ENCODE peak calls at places on chromosomes 16 and 17, in five cellular contexts. One of them, this sample, is unnamed.

GRCh38 chr17:19346351-19347255 is 15.9 kb downstream of the B9D1 start:
- DNase-seq in AG09319: peak; percentile 44
- DNase-seq in Calu3: no peak
- DNase-seq in NB4: peak; percentile 92
- DNase-seq in progenitor cell of endocrine pancreas: no peak
- DNase-seq in this sample: peak; percentile 69

GRCh38 chr16:71626858-71627213 is 852 bp downstream of the MARVELD3 start:
- DNase-seq in AG09319: no peak
- DNase-seq in Calu3: peak; percentile 79
- DNase-seq in NB4: no peak
- DNase-seq in progenitor cell of endocrine pancreas: peak; percentile 41
- DNase-seq in this sample: no peak

GRCh38 chr16:1288813-1289479 is 20.5 kb upstream of the UBE2I start:
- DNase-seq in AG09319: no peak
- DNase-seq in Calu3: no peak
- DNase-seq in NB4: no peak
- DNase-seq in progenitor cell of endocrine pancreas: no peak
- DNase-seq in this sample: no peak

GRCh38 chr16:19785512-19786130 is 67.5 kb downstream of the IQCK start:
- DNase-seq in AG09319: no peak
- DNase-seq in Calu3: no peak
- DNase-seq in NB4: no peak
- DNase-seq in progenitor cell of endocrine pancreas: no peak
- DNase-seq in this sample: no peak

GRCh38 chr17:82213251-82214011 is 789 bp upstream of the CCDC57 start:
- DNase-seq in AG09319: no peak
- DNase-seq in Calu3: no peak
- DNase-seq in NB4: peak; percentile 74
- DNase-seq in progenitor cell of endocrine pancreas: no peak
- DNase-seq in this sample: no peak

GRCh38 chr16:24737391-24737871 is 8.0 kb downstream of the TNRC6A start:
- DNase-seq in AG09319: peak; percentile 14
- DNase-seq in Calu3: no peak
- DNase-seq in NB4: no peak
- DNase-seq in progenitor cell of endocrine pancreas: no peak
- DNase-seq in this sample: peak; percentile 12

GRCh38 chr17:62892870-62893338 is 73.1 kb upstream of the TANC2 start:
- DNase-seq in AG09319: no peak
- DNase-seq in Calu3: peak; percentile 54
- DNase-seq in NB4: peak; percentile 92
- DNase-seq in progenitor cell of endocrine pancreas: no peak
- DNase-seq in this sample: peak; percentile 33

GRCh38 chr16:66052745-66053144 is 313.7 kb upstream of the CDH5 start:
- DNase-seq in AG09319: no peak
- DNase-seq in Calu3: no peak
- DNase-seq in NB4: no peak
- DNase-seq in progenitor cell of endocrine pancreas: no peak
- DNase-seq in this sample: no peak

GRCh38 chr17:79976451-79976850 is 59.2 kb downstream of the TBC1D16 start:
- DNase-seq in AG09319: no peak
- DNase-seq in Calu3: no peak
- DNase-seq in NB4: no peak
- DNase-seq in progenitor cell of endocrine pancreas: no peak
- DNase-seq in this sample: no peak

GRCh38 chr16:12426122-12426521 is 377.6 kb downstream of the CPPED1 start:
- DNase-seq in AG09319: no peak
- DNase-seq in Calu3: no peak
- DNase-seq in NB4: no peak
- DNase-seq in progenitor cell of endocrine pancreas: no peak
- DNase-seq in this sample: no peak

GRCh38 chr16:82995927-82996441 is 369.2 kb downstream of the CDH13 start:
- DNase-seq in AG09319: peak; percentile 44
- DNase-seq in Calu3: no peak
- DNase-seq in NB4: peak; percentile 21
- DNase-seq in progenitor cell of endocrine pancreas: no peak
- DNase-seq in this sample: peak; percentile 49

GRCh38 chr17:65228734-65229390 is 91.7 kb downstream of the RGS9 start:
- DNase-seq in AG09319: no peak
- DNase-seq in Calu3: no peak
- DNase-seq in NB4: peak; percentile 90
- DNase-seq in progenitor cell of endocrine pancreas: no peak
- DNase-seq in this sample: peak; percentile 88

GRCh38 chr16:19127205-19127604 is 13.4 kb downstream of the ITPRIPL2 start:
- DNase-seq in AG09319: no peak
- DNase-seq in Calu3: no peak
- DNase-seq in NB4: no peak
- DNase-seq in progenitor cell of endocrine pancreas: no peak
- DNase-seq in this sample: no peak

GRCh38 chr16:49556252-49557069 is 182.9 kb downstream of the C16orf78 start:
- DNase-seq in AG09319: no peak
- DNase-seq in Calu3: no peak
- DNase-seq in NB4: peak; percentile 40
- DNase-seq in progenitor cell of endocrine pancreas: peak; percentile 25
- DNase-seq in this sample: no peak

GRCh38 chr16:85395913-85396878 is 216.9 kb upstream of the GSE1 start:
- DNase-seq in AG09319: no peak
- DNase-seq in Calu3: no peak
- DNase-seq in NB4: peak; percentile 57
- DNase-seq in progenitor cell of endocrine pancreas: no peak
- DNase-seq in this sample: no peak

GRCh38 chr17:67171560-67171959 is 73.4 kb downstream of the HELZ start:
- DNase-seq in AG09319: no peak
- DNase-seq in Calu3: no peak
- DNase-seq in NB4: no peak
- DNase-seq in progenitor cell of endocrine pancreas: no peak
- DNase-seq in this sample: no peak

GRCh38 chr17:82458885-82459424 is 414 bp downstream of the NARF start:
- DNase-seq in AG09319: no peak
- DNase-seq in Calu3: no peak
- DNase-seq in NB4: peak; percentile 59
- DNase-seq in progenitor cell of endocrine pancreas: no peak
- DNase-seq in this sample: no peak

GRCh38 chr17:1029912-1030656 is 33.2 kb downstream of the TIMM22 start:
- DNase-seq in AG09319: no peak
- DNase-seq in Calu3: no peak
- DNase-seq in NB4: no peak
- DNase-seq in progenitor cell of endocrine pancreas: no peak
- DNase-seq in this sample: no peak

GRCh38 chr16:22300427-22301071 is 3.3 kb downstream of the POLR3E start:
- DNase-seq in AG09319: no peak
- DNase-seq in Calu3: peak; percentile 66
- DNase-seq in NB4: peak; percentile 65
- DNase-seq in progenitor cell of endocrine pancreas: no peak
- DNase-seq in this sample: no peak

GRCh38 chr17:78767806-78768205 is 14.3 kb downstream of the CYTH1 start:
- DNase-seq in AG09319: no peak
- DNase-seq in Calu3: no peak
- DNase-seq in NB4: no peak
- DNase-seq in progenitor cell of endocrine pancreas: no peak
- DNase-seq in this sample: no peak

GRCh38 chr16:67672739-67673662 is 6.4 kb downstream of the C16orf86 start:
- DNase-seq in AG09319: peak; percentile 15
- DNase-seq in Calu3: peak; percentile 71
- DNase-seq in NB4: peak; percentile 75
- DNase-seq in progenitor cell of endocrine pancreas: no peak
- DNase-seq in this sample: no peak

DNA sequence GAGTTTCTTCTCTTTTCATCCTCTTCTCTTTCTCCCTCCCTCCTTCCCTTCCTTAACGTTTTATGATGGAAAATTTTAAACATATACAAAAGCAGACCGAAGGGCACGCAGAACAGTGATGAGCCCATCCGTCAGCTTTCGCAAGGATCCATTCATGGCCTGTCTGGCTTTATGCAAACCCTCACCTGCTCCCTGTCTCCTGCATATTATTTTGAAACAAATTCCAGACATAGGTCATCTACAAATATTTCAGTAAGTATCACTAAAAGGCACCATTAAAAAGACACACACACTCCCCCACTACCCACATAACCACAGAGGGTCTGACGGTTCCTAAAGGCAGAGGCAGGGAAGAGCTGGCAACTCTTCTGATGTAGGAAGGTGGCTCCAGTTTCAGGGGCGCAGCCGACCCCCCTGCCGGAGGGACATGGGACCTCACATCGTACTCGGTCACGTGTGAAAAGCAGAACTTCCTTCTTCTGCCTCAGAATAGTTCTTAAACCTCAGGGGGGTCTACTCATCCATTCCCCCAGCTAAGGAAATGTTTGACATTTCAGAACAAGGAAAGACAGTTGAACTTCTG is 235.1 kb downstream of the NTN1 start:
- DNase-seq in AG09319: no peak
- DNase-seq in Calu3: no peak
- DNase-seq in NB4: peak; percentile 72
- DNase-seq in progenitor cell of endocrine pancreas: no peak
- DNase-seq in this sample: no peak
- TF ChIP-seq CTCF in AG09319: no peak
- TF ChIP-seq CTCF in Calu3: no peak
- TF ChIP-seq CTCF in NB4: peak; percentile 16
- TF ChIP-seq CTCF in progenitor cell of endocrine pancreas: no peak
- TF ChIP-seq CTCF in this sample: no peak

GRCh38 chr17:81120149-81120484 is 45.2 kb upstream of the PVALEF start:
- DNase-seq in AG09319: no peak
- DNase-seq in Calu3: no peak
- DNase-seq in NB4: no peak
- DNase-seq in progenitor cell of endocrine pancreas: no peak
- DNase-seq in this sample: no peak

GRCh38 chr17:81117672-81118198 is 47.6 kb upstream of the PVALEF start:
- DNase-seq in AG09319: no peak
- DNase-seq in Calu3: no peak
- DNase-seq in NB4: no peak
- DNase-seq in progenitor cell of endocrine pancreas: no peak
- DNase-seq in this sample: no peak

GRCh38 chr17:81118308-81119221 is 46.7 kb upstream of the PVALEF start:
- DNase-seq in AG09319: no peak
- DNase-seq in Calu3: no peak
- DNase-seq in NB4: no peak
- DNase-seq in progenitor cell of endocrine pancreas: no peak
- DNase-seq in this sample: no peak

GRCh38 chr17:81120695-81121621 is 44.3 kb upstream of the PVALEF start:
- DNase-seq in AG09319: no peak
- DNase-seq in Calu3: no peak
- DNase-seq in NB4: no peak
- DNase-seq in progenitor cell of endocrine pancreas: no peak
- DNase-seq in this sample: no peak

DNA sequence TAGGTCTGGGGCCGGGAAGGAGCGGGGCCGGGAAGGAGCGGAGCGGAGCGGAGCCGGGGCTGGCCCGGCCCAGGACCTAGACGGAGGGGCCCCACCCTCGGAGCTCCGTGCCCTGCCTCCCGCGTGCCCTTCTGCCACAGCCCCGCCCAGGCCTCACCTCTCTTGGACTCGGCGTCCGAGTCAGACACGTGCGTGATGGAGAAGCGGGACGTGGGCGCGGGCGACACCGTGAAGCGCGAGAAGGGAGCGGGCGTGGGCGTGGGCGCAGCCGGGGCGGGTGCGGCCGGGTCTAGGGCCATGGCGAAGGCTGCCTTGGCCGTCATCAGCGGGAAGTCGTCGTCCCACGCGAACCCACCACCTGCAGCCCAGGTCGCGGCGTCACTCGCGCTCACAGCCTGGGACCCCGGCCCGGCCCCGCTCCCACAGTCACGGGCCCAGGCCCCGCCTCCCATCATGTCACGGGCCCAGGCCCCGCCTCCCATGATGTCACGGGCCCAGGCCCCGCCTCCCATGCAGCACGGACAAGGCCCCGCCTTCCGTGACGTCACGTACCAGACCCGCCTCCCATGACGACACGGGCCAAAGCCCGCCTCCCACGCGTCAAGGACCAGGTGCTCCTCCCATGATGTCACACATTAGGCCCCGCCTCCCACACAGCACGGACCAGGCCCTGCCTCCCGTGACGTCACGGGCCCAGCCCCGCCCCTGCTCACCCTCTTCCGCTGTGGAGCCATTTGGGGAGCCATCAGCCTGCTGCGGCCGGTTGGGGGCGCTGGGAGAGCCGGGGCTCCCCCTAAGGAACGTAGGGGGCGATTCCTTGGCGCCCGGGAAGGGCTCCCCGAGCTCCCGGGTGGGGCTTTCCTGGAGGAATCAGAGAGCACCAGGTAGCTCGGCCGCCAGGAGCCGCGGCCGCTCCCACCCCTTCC is 45.8 kb upstream of the PVALEF start:
- DNase-seq in AG09319: peak; percentile 57
- DNase-seq in Calu3: peak; percentile 82
- DNase-seq in NB4: peak; percentile 58
- DNase-seq in progenitor cell of endocrine pancreas: peak; percentile 70
- DNase-seq in this sample: peak; percentile 17
- TF ChIP-seq CTCF in AG09319: no peak
- TF ChIP-seq CTCF in Calu3: no peak
- TF ChIP-seq CTCF in NB4: no peak
- TF ChIP-seq CTCF in progenitor cell of endocrine pancreas: no peak
- TF ChIP-seq CTCF in this sample: peak; percentile 35

GRCh38 chr16:75109732-75110243 is 6.8 kb downstream of the LDHD start:
- DNase-seq in AG09319: no peak
- DNase-seq in Calu3: peak; percentile 50
- DNase-seq in NB4: peak; percentile 90
- DNase-seq in progenitor cell of endocrine pancreas: no peak
- DNase-seq in this sample: no peak
- TF ChIP-seq CTCF in AG09319: no peak
- TF ChIP-seq CTCF in Calu3: no peak
- TF ChIP-seq CTCF in NB4: no peak
- TF ChIP-seq CTCF in progenitor cell of endocrine pancreas: no peak
- TF ChIP-seq CTCF in this sample: no peak

GRCh38 chr17:6701719-6702118 is 11.4 kb downstream of the SLC13A5 start:
- DNase-seq in AG09319: no peak
- DNase-seq in Calu3: peak; percentile 21
- DNase-seq in NB4: peak; percentile 40
- DNase-seq in progenitor cell of endocrine pancreas: peak; percentile 34
- DNase-seq in this sample: no peak
- TF ChIP-seq CTCF in AG09319: peak; percentile 20
- TF ChIP-seq CTCF in Calu3: no peak
- TF ChIP-seq CTCF in NB4: peak; percentile 27
- TF ChIP-seq CTCF in progenitor cell of endocrine pancreas: peak; percentile 54
- TF ChIP-seq CTCF in this sample: peak; percentile 34

This sample was measured in BJ.